ENCODE peak calls at places on chromosomes 6 and 20, in four cellular contexts. J is progenitor cell of endocrine pancreas, F is DMS153, T is HS-5. Q is an unnamed sample.

GRCh38 chr6:145898376-145898775 is 65.8 kb downstream of the SHPRH start:
- DNase-seq in J (no peak), F (no peak), T (peak; percentile 19), Q (no peak)

GRCh38 chr20:15708984-15709598 is 864.2 kb downstream of the KIF16B start:
- DNase-seq in J (no peak), F (no peak), T (no peak), Q (peak; percentile 67)

GRCh38 chr6:158926429-158926828 is 73.6 kb downstream of the RSPH3 start:
- DNase-seq in J (no peak), F (no peak), T (peak; percentile 47), Q (no peak)

GRCh38 chr6:97771356-97771755 is 488.3 kb upstream of the MMS22L start:
- DNase-seq in J (no peak), F (no peak), T (no peak), Q (no peak)

GRCh38 chr6:35977308-35977707 is 47.1 kb downstream of the SLC26A8 start:
- DNase-seq in J (no peak), F (no peak), T (no peak), Q (no peak)

GRCh38 chr20:10074513-10074912 is 39.7 kb downstream of the ANKEF1 start:
- DNase-seq in J (no peak), F (peak; percentile 31), T (peak; percentile 95), Q (peak; percentile 40)

GRCh38 chr20:47854687-47855212 is 69.5 kb upstream of the SULF2 start:
- DNase-seq in J (no peak), F (no peak), T (peak; percentile 66), Q (peak; percentile 57)

GRCh38 chr6:111660531-111660930 is 54.9 kb upstream of the TRAF3IP2 start:
- DNase-seq in J (no peak), F (no peak), T (no peak), Q (no peak)

GRCh38 chr6:11824986-11825385 is 46.4 kb upstream of the ADTRP start:
- DNase-seq in J (no peak), F (no peak), T (no peak), Q (peak; percentile 93)

Q was measured in GM12865.